ENCODE peak calls at places on chromosomes 5 and 9, in six cellular contexts. I is left ventricle myocardium inferior, B is heart left ventricle, Z is colonic mucosa, V is lung, D is pancreas. Y is an unnamed sample. For H3K4me1, the result is how much of the 10 kb centered on the place peaks cover.

GRCh38 chr5:113606298-113607134 is 93.0 kb downstream of the YTHDC2 start:
- DNase-seq in I (no peak), B (peak), V (peak), D (no peak), Z (peak), Y (no peak)

GRCh38 chr5:174585472-174585871 is 138.9 kb upstream of the MSX2 start:
- DNase-seq in B (no peak), Z (no peak), V (no peak), I (no peak), D (no peak), Y (no peak)

GRCh38 chr5:59466271-59466670 is 427.3 kb downstream of the PDE4D start:
- DNase-seq in V (no peak), D (no peak), I (no peak), B (no peak), Z (no peak), Y (no peak)

GRCh38 chr5:108433600-108433999 is 51.7 kb upstream of the FBXL17 start:
- DNase-seq in B (no peak), Z (no peak), I (no peak), D (no peak), V (no peak), Y (no peak)

GRCh38 chr9:121449786-121450185 is 49.9 kb downstream of the GGTA1 start:
- DNase-seq in D (no peak), V (no peak), I (no peak), B (no peak), Z (no peak), Y (no peak)

GRCh38 chr5:132704875-132705274 is 31.1 kb downstream of the IL4 start:
- DNase-seq in I (no peak), Z (no peak), V (no peak), D (no peak), B (no peak), Y (no peak)

GRCh38 chr9:10059044-10059443 is 553.8 kb downstream of the PTPRD start:
- DNase-seq in V (no peak), B (no peak), D (no peak), Z (no peak), I (no peak), Y (no peak)

GRCh38 chr9:116594552-116594951 is 92.6 kb upstream of the TRIM32 start:
- DNase-seq in I (no peak), Z (no peak), B (peak), D (no peak), V (no peak), Y (no peak)

GRCh38 chr5:178111925-178112324 is 1.4 kb upstream of the N4BP3 start:
- DNase-seq in I (no peak), V (no peak), D (no peak), Z (no peak), B (no peak), Y (no peak)

GRCh38 chr5:132751444-132751843 is 4.2 kb downstream of the CCNI2 start:
- DNase-seq in V (no peak), Z (no peak), D (no peak), I (no peak), B (no peak), Y (peak)

GRCh38 chr5:74300808-74301389 is 339.6 kb downstream of the ENC1 start:
- DNase-seq in D (no peak), B (no peak), V (no peak), Z (no peak), I (no peak), Y (no peak)

GRCh38 chr5:74418709-74419108 is 221.8 kb downstream of the ENC1 start:
- DNase-seq in I (no peak), B (no peak), Z (peak), D (no peak), V (no peak), Y (no peak)

GRCh38 chr5:167488371-167488770 is 803.1 kb upstream of the WWC1 start:
- DNase-seq in B (no peak), V (no peak), I (no peak), D (no peak), Z (no peak), Y (no peak)

GRCh38 chr5:120767171-120767820 is 303.2 kb downstream of the PRR16 start:
- DNase-seq in B (no peak), V (no peak), I (no peak), Z (no peak), D (no peak), Y (no peak)

GRCh38 chr5:84382363-84383295 is 2.1 kb downstream of the EDIL3 start:
- DNase-seq in V (no peak), D (peak), Z (peak), B (peak), I (peak), Y (no peak)

GRCh38 chr5:6623941-6624340 is 8.9 kb downstream of the NSUN2 start:
- DNase-seq in B (no peak), I (no peak), Z (no peak), V (no peak), D (no peak), Y (no peak)

GRCh38 chr9:27033815-27034403 is 28.4 kb upstream of the LRRC19 start:
- DNase-seq in V (peak), I (no peak), Z (peak), D (no peak), B (peak), Y (peak)

GRCh38 chr5:91126448-91126847 is 256.7 kb downstream of the ARRDC3 start:
- DNase-seq in I (no peak), B (no peak), V (no peak), Z (no peak), D (no peak), Y (no peak)

GRCh38 chr9:134366223-134367031 is 40.2 kb downstream of the RXRA start:
- DNase-seq in B (peak), Z (peak), D (peak), V (peak), I (peak), Y (peak)

GRCh38 chr5:9686211-9686610 is 56.1 kb upstream of the TAS2R1 start:
- DNase-seq in I (no peak), D (no peak), B (no peak), V (no peak), Z (no peak), Y (no peak)

GRCh38 chr5:58240286-58240685 is 219.6 kb downstream of the PLK2 start:
- DNase-seq in V (no peak), B (no peak), Z (no peak), D (no peak), I (no peak), Y (no peak)

GRCh38 chr5:132773114-132773513 is 3.9 kb downstream of the SEPTIN8 start:
- DNase-seq in B (no peak), I (no peak), V (no peak), Z (no peak), D (no peak), Y (no peak)

GRCh38 chr9:33132249-33132772 is 34.8 kb downstream of the B4GALT1 start:
- DNase-seq in B (peak), D (no peak), I (no peak), Z (no peak), V (no peak), Y (no peak)

GRCh38 chr5:122150128-122150685 is 20.9 kb downstream of the ZNF474 start:
- DNase-seq in V (no peak), Z (no peak), I (no peak), D (no peak), B (no peak), Y (no peak)

GRCh38 chr5:56772767-56773166 is 42.6 kb upstream of the MAP3K1 start:
- DNase-seq in V (no peak), I (no peak), B (no peak), D (no peak), Z (no peak), Y (no peak)

GRCh38 chr5:168434746-168435321 is 51.4 kb upstream of the RARS1 start:
- DNase-seq in V (no peak), Z (no peak), B (no peak), I (no peak), D (no peak), Y (no peak)

GRCh38 chr5:34002629-34003328 is 5.1 kb downstream of the AMACR start:
- DNase-seq in D (no peak), V (no peak), B (no peak), I (no peak), Z (no peak), Y (no peak)

GRCh38 chr9:108835831-108836230 is 20.0 kb downstream of the ACTL7B start:
- DNase-seq in V (no peak), D (no peak), I (no peak), B (no peak), Z (no peak), Y (no peak)

DNA sequence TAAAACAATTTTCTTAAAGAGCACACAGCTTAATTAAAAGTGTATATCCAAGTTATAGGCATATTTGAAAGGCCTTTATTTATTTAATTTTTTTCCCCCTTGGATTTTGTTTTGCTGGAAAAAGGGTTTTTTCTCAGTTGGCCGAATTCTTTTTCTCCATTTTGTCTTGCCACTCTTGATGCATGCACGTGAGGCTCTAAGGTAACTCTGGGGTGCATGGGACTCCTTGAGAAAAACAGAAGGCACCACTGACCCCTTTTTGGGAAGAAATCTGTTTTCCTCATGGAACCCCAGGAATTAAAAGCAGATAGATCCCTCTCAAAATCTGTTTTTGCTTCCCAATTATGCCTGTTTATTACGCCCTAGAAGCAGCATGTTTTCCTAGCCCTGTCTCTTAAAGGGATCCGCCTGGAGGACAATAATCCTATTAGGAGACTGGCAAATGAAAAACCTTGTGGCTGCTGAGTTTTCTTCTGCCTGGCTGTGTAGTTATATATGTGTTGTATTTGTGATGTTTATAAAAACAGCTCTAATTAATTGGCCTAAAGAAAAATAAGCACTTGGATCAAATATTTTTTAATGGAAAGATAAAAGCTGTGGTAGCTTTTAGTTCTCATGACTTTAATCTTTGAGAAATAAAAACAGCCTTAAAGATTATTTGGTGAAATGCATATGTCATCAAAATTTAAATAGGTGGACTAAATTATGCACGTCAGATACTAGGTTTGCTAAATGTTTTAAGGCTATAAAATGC is 435.1 kb upstream of the CDH9 start:
- DNase-seq in I (no peak), B (no peak), V (no peak), Z (no peak), D (no peak), Y (no peak)
- H3K4me1 ChIP-seq in I (under half), B (under half), V (under half), Z (under half), D (under half), Y (under half)

GRCh38 chr5:39800202-39800601 is 375.4 kb upstream of the DAB2 start:
- DNase-seq in V (no peak), B (no peak), I (no peak), Z (no peak), D (no peak), Y (no peak)

DNA sequence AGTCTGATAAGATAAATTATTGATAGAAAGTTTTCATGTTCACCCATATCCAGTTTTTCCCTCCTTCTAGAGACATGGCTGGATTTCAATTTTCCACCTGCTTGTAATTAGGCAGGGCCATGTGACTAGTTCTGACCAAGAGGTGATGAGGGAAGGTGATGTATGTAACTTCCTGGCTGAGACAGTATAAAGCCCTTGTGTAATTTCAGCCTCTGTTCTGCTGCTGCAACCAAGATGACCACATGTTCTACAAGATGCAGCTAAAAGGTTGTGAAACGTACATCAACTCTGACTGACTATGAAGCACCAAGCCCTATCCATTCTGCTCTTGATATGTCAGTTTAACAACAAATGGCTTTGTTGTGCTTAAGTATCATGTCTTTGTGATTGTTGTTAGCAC is 376.5 kb upstream of the DAB2 start:
- DNase-seq in I (no peak), Z (no peak), D (no peak), V (no peak), B (no peak), Y (no peak)
- H3K27ac ChIP-seq in I (no peak), Z (no peak), D (no peak), V (no peak), B (no peak), Y (no peak)

GRCh38 chr9:136110082-136111061 is 8.3 kb downstream of the TMEM250 start:
- DNase-seq in V (no peak), D (no peak), B (no peak), I (no peak), Z (no peak), Y (no peak)
- H3K4me1 ChIP-seq in V (under half), D (under half), B (half or more), I (half or more), Z (under half), Y (half or more)

DNA sequence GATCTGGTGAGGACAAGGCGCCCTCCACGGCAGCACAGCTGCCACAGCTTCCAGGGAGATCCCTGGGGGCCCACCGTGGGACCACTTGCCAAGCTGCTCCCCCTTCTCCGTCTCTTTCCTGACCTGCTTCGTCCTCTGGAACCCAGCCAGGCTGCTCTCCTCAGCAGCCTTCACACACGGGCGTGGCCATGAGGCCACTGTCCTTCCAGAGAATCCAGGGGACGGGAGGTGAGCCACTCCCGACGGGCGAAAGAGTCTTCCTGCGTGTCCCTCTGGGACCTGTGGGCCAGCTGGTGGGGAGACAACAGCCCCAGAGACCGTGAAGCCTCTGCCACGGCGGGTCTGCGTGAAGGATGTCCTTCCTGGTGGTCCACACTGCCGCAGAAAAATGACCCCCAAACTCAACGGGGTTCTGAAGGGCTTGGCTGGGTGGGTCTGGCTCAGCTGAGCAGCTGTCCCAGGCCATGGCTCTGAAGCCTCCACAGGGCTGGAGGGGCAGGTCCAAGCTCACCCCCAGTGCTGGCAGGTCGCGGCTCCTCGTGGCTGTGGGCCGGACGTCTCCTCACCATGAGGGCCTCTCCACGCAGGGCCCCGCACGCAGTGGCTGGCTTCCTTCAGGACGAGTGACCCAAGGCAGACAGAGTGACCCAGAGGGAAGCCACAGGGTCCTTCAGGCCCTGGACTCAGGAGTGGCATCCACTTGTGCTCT is 47.4 kb upstream of the NKD2 start:
- DNase-seq in I (no peak), D (peak), V (no peak), Z (no peak), B (peak), Y (peak)
- H3K27ac ChIP-seq in I (no peak), D (no peak), V (no peak), Z (no peak), B (no peak), Y (no peak)

GRCh38 chr5:35879649-35880048 is 23.0 kb downstream of the IL7R start:
- DNase-seq in I (no peak), Z (no peak), V (no peak), D (no peak), B (no peak), Y (no peak)

GRCh38 chr5:35876922-35877321 is 20.2 kb downstream of the IL7R start:
- DNase-seq in Z (peak), I (no peak), D (no peak), V (no peak), B (no peak), Y (no peak)

GRCh38 chr5:35877655-35878054 is 21.0 kb downstream of the IL7R start:
- DNase-seq in I (no peak), Z (no peak), V (no peak), D (no peak), B (no peak), Y (no peak)

GRCh38 chr5:35878079-35878478 is 21.4 kb downstream of the IL7R start:
- DNase-seq in B (no peak), D (no peak), V (no peak), I (no peak), Z (no peak), Y (no peak)

GRCh38 chr5:35876454-35876853 is 19.8 kb downstream of the IL7R start:
- DNase-seq in B (no peak), D (no peak), I (no peak), V (no peak), Z (no peak), Y (no peak)
- H3K4me1 ChIP-seq in B (under half), D (under half), I (under half), V (under half), Z (under half), Y (under half)

GRCh38 chr5:66207800-66208561 is 63.9 kb downstream of the SREK1 start:
- DNase-seq in V (no peak), Z (no peak), I (no peak), B (no peak), D (no peak), Y (no peak)
- H3K27ac ChIP-seq in V (no peak), Z (no peak), I (no peak), B (peak), D (no peak), Y (no peak)

GRCh38 chr5:14213253-14213652 is 70.1 kb downstream of the TRIO start:
- DNase-seq in Z (no peak), I (no peak), B (no peak), V (no peak), D (no peak), Y (no peak)

GRCh38 chr5:14211818-14212799 is 69.0 kb downstream of the TRIO start:
- DNase-seq in D (no peak), B (no peak), I (no peak), V (no peak), Z (peak), Y (no peak)

GRCh38 chr5:14212838-14213237 is 69.7 kb downstream of the TRIO start:
- DNase-seq in B (no peak), V (no peak), D (no peak), Z (peak), I (no peak), Y (no peak)

GRCh38 chr5:14215901-14216300 is 72.8 kb downstream of the TRIO start:
- DNase-seq in D (no peak), V (no peak), Z (no peak), B (no peak), I (no peak), Y (no peak)

GRCh38 chr5:14213813-14214585 is 70.9 kb downstream of the TRIO start:
- DNase-seq in B (no peak), V (no peak), Z (no peak), D (no peak), I (no peak), Y (no peak)
- H3K4me1 ChIP-seq in B (half or more), V (under half), Z (under half), D (under half), I (half or more), Y (under half)

Y was measured in right atrium auricular region.